ENCODE peak calls at places on chromosomes 16 and 17, in six cellular contexts. G, D, K, B, W and P are unnamed samples.

GRCh38 chr17:80262775-80263244 is 2.2 kb downstream of the RNF213 start:
- DNase-seq in G (no peak), D (no peak), K (no peak), B (no peak), W (no peak), P (no peak)

GRCh38 chr17:39270923-39271322 is 45.2 kb upstream of the STAC2 start:
- DNase-seq in G (peak; percentile 29), D (no peak), K (no peak), B (no peak), W (no peak), P (no peak)

GRCh38 chr17:67608691-67609090 is 109.0 kb upstream of the NOL11 start:
- DNase-seq in G (peak; percentile 90), D (no peak), K (no peak), B (no peak), W (no peak), P (no peak)

GRCh38 chr17:81804559-81805399 is 829 bp downstream of the GCGR start:
- DNase-seq in G (no peak), D (peak; percentile 16), K (no peak), B (no peak), W (no peak), P (no peak)

GRCh38 chr17:82489851-82490511 is 29.6 kb upstream of the FOXK2 start:
- DNase-seq in G (no peak), D (no peak), K (no peak), B (no peak), W (no peak), P (no peak)

GRCh38 chr16:89536886-89537548 is 23.5 kb upstream of the RPL13 start:
- DNase-seq in G (no peak), D (no peak), K (no peak), B (no peak), W (no peak), P (no peak)

GRCh38 chr17:17808706-17809432 is 27.9 kb downstream of the SREBF1 start:
- DNase-seq in G (peak; percentile 49), D (no peak), K (no peak), B (no peak), W (no peak), P (no peak)

GRCh38 chr17:8124350-8125195 is 667 bp upstream of the HES7 start:
- DNase-seq in G (peak; percentile 46), D (no peak), K (no peak), B (no peak), W (no peak), P (no peak)

GRCh38 chr16:48366165-48367093 is 18.8 kb downstream of the SIAH1 start:
- DNase-seq in G (peak; percentile 91), D (no peak), K (peak; percentile 52), B (no peak), W (peak; percentile 53), P (no peak)

GRCh38 chr16:4314532-4315184 is 1.2 kb upstream of the GLIS2 start:
- DNase-seq in G (peak; percentile 52), D (no peak), K (no peak), B (no peak), W (no peak), P (no peak)

GRCh38 chr16:1914759-1915387 is 3.3 kb downstream of the HS3ST6 start:
- DNase-seq in G (no peak), D (no peak), K (no peak), B (no peak), W (no peak), P (no peak)

GRCh38 chr17:80743181-80743771 is 198.6 kb downstream of the RPTOR start:
- DNase-seq in G (no peak), D (no peak), K (no peak), B (peak; percentile 45), W (no peak), P (no peak)

GRCh38 chr16:11806721-11807120 is 9.7 kb upstream of the ZC3H7A start:
- DNase-seq in G (peak; percentile 39), D (no peak), K (no peak), B (no peak), W (no peak), P (no peak)

GRCh38 chr16:26382607-26383006 is 684.1 kb upstream of the C16orf82 start:
- DNase-seq in G (no peak), D (no peak), K (no peak), B (no peak), W (no peak), P (no peak)

GRCh38 chr17:61481421-61481820 is 29.2 kb downstream of the TBX4 start:
- DNase-seq in G (no peak), D (no peak), K (no peak), B (no peak), W (no peak), P (no peak)

GRCh38 chr17:46841561-46842379 is 9.6 kb upstream of the WNT9B start:
- DNase-seq in G (no peak), D (no peak), K (no peak), B (no peak), W (no peak), P (peak; percentile 58)

GRCh38 chr16:57469917-57470470 is 7.5 kb downstream of the POLR2C start:
- DNase-seq in G (no peak), D (no peak), K (no peak), B (no peak), W (no peak), P (no peak)

GRCh38 chr17:49241763-49242312 is 11.3 kb upstream of the PHOSPHO1 start:
- DNase-seq in G (no peak), D (no peak), K (no peak), B (no peak), W (no peak), P (no peak)

GRCh38 chr17:59617141-59617757 is 2.4 kb upstream of the CLTC start:
- DNase-seq in G (peak; percentile 67), D (no peak), K (no peak), B (no peak), W (no peak), P (no peak)

GRCh38 chr17:54967621-54968258 is 714 bp downstream of the COX11 start:
- DNase-seq in G (peak; percentile 30), D (no peak), K (no peak), B (no peak), W (no peak), P (no peak)

GRCh38 chr16:9518054-9518453 is 426.6 kb downstream of the HAPSTR1 start:
- DNase-seq in G (no peak), D (no peak), K (no peak), B (no peak), W (no peak), P (no peak)

GRCh38 chr16:17235147-17235817 is 235.5 kb downstream of the XYLT1 start:
- DNase-seq in G (no peak), D (no peak), K (no peak), B (no peak), W (no peak), P (no peak)

GRCh38 chr17:64635647-64636305 is 26.3 kb downstream of the SMURF2 start:
- DNase-seq in G (peak; percentile 40), D (no peak), K (no peak), B (no peak), W (no peak), P (no peak)

GRCh38 chr16:57427307-57427706 is 19.9 kb downstream of the CIAPIN1 start:
- DNase-seq in G (no peak), D (no peak), K (no peak), B (no peak), W (peak; percentile 17), P (no peak)

DNA sequence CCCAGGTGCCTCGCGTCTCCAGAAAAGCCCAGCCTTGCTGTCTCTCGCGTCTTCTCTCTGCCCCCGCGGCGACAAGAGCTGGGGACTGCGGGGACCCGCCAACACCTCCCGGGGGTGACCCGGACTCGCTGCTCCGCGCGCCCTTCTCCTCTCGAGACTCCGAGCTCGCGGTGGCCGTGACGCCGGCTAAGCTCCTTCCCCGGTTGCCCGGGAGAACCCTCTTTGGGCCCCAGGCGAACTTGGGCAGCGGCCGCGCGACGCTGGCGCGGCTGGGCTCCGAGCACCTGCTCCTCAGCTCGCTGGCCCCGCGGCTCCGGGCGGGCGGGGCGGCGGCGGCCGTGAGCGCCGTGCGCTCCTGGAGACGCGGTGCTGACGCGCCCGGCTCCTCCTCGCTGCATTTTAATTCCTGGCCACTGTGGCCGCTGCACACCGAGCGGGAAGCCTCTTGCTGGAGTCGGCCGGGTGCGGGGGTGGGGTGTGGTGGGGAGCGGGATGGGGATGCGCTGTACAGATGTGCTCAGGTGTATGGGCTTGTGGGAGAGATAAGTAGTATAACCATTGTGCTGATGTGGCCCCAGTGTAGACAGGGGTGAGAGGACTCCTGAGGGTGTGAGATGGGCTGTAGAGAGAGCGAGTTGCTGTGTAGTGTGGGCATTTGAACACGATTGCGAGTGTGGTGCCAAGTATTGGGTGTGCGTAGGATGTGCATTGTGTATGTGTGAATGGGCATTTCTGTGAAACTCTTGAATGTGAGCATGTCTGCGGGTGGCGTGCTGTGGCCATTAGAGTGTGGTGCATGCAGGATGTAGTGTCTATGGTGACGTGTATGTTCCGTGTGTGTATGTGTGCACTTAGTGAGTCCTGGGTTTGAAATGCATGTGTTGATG is at the start of gene ASIC2:
- DNase-seq in G (peak; percentile 74), D (peak; percentile 36), K (no peak), B (peak; percentile 13), W (no peak), P (peak; percentile 25)
- TF ChIP-seq CTCF in G (peak; percentile 21), D (no peak), K (no peak), B (no peak), W (no peak), P (no peak)

GRCh38 chr17:78131172-78132085 is 858 bp downstream of the TMC8 start:
- DNase-seq in G (no peak), D (no peak), K (no peak), B (no peak), W (no peak), P (no peak)

GRCh38 chr17:78132767-78133178 is 2.2 kb downstream of the TMC8 start:
- DNase-seq in G (no peak), D (no peak), K (no peak), B (no peak), W (no peak), P (no peak)

GRCh38 chr17:78133179-78133951 is 2.8 kb downstream of the TMC8 start:
- DNase-seq in G (no peak), D (no peak), K (no peak), B (no peak), W (no peak), P (no peak)

GRCh38 chr17:78130439-78131101 is at the start of gene TMC8:
- DNase-seq in G (no peak), D (no peak), K (no peak), B (no peak), W (peak; percentile 51), P (no peak)

GRCh38 chr17:78132086-78132676 is 1.6 kb downstream of the TMC8 start:
- DNase-seq in G (peak; percentile 60), D (no peak), K (no peak), B (no peak), W (peak; percentile 63), P (peak; percentile 43)
- TF ChIP-seq CTCF in G (no peak), D (no peak), K (no peak), B (no peak), W (no peak), P (no peak)

GRCh38 chr17:4789951-4790704 is 1.4 kb downstream of the GLTPD2 start:
- DNase-seq in G (peak; percentile 99), D (peak; percentile 75), K (peak; percentile 78), B (peak; percentile 86), W (peak; percentile 90), P (peak; percentile 85)
- TF ChIP-seq CTCF in G (peak; percentile 33), D (peak; percentile 69), K (no peak), B (peak; percentile 68), W (peak; percentile 50), P (peak; percentile 88)

GRCh38 chr16:87465306-87465705 is 27.5 kb downstream of the ZCCHC14 start:
- DNase-seq in G (peak; percentile 91), D (no peak), K (peak; percentile 85), B (peak; percentile 89), W (peak; percentile 90), P (no peak)
- TF ChIP-seq CTCF in G (no peak), D (no peak), K (no peak), B (no peak), W (no peak), P (no peak)

GRCh38 chr16:63789603-63790002 is 1332.3 kb downstream of the CDH11 start:
- DNase-seq in G (peak; percentile 25), D (no peak), K (no peak), B (no peak), W (no peak), P (no peak)
- TF ChIP-seq CTCF in G (peak; percentile 49), D (no peak), K (no peak), B (no peak), W (no peak), P (no peak)